ENCODE peak calls at places on chromosomes 5 and 9, in four cellular contexts. D is kidney epithelial cell, R is HCT116, J is progenitor cell of endocrine pancreas. I is an unnamed sample.
A peak's percentile ranks its signal among the peaks of the same experiment; 100 is the strongest.

GRCh38 chr5:64958757-64959391 is 190.1 kb downstream of the CWC27 start:
- DNase-seq in R (peak; percentile 7), J (no peak), D (no peak), I (no peak)

GRCh38 chr9:37650873-37651768 is at the start of gene FRMPD1:
- DNase-seq in J (no peak), D (no peak), R (no peak), I (peak; percentile 59)

GRCh38 chr5:180259260-180259611 is 32.6 kb downstream of the MAPK9 start:
- DNase-seq in R (no peak), D (no peak), J (no peak), I (no peak)

GRCh38 chr5:94670726-94671125 is 52.3 kb downstream of the SLF1 start:
- DNase-seq in D (no peak), J (no peak), R (no peak), I (no peak)

GRCh38 chr9:70408393-70409040 is 5.9 kb downstream of the KLF9 start:
- DNase-seq in J (no peak), D (no peak), R (no peak), I (no peak)

GRCh38 chr9:8486095-8486494 is 686.5 kb upstream of the DMAC1 start:
- DNase-seq in J (no peak), R (no peak), D (peak; percentile 5), I (no peak)

GRCh38 chr5:67963789-67964519 is 251.6 kb upstream of the PIK3R1 start:
- DNase-seq in J (no peak), D (no peak), R (no peak), I (no peak)

GRCh38 chr5:95759634-95760033 is 28.5 kb downstream of the RHOBTB3 start:
- DNase-seq in D (peak; percentile 54), J (no peak), R (no peak), I (no peak)

GRCh38 chr5:38208782-38209378 is 49.5 kb upstream of the EGFLAM start:
- DNase-seq in D (no peak), R (peak; percentile 47), J (no peak), I (peak; percentile 17)

GRCh38 chr5:960551-960950 is 48.1 kb upstream of the NKD2 start:
- DNase-seq in J (peak; percentile 7), D (no peak), R (no peak), I (no peak)

GRCh38 chr9:3490957-3491356 is 34.8 kb downstream of the RFX3 start:
- DNase-seq in J (no peak), R (no peak), D (no peak), I (no peak)

GRCh38 chr9:20844916-20845315 is 160.9 kb downstream of the FOCAD start:
- DNase-seq in J (no peak), R (no peak), D (no peak), I (no peak)

GRCh38 chr5:1639757-1640156 is 116.0 kb upstream of the LPCAT1 start:
- DNase-seq in D (no peak), J (no peak), R (no peak), I (no peak)

GRCh38 chr9:137988051-137988450 is 110.5 kb downstream of the CACNA1B start:
- DNase-seq in D (no peak), R (no peak), J (no peak), I (no peak)

GRCh38 chr5:116883875-116884274 is 309.3 kb upstream of the SEMA6A start:
- DNase-seq in D (no peak), R (no peak), J (no peak), I (no peak)

GRCh38 chr5:181185560-181185959 is 19.4 kb downstream of the TRIM7 start:
- DNase-seq in J (no peak), D (no peak), R (no peak), I (no peak)

GRCh38 chr9:6575324-6575758 is 70.2 kb downstream of the GLDC start:
- DNase-seq in D (no peak), R (no peak), J (no peak), I (no peak)

GRCh38 chr5:58399951-58400350 is 59.9 kb downstream of the PLK2 start:
- DNase-seq in D (no peak), R (no peak), J (no peak), I (no peak)

GRCh38 chr9:21710792-21711191 is 91.6 kb upstream of the MTAP start:
- DNase-seq in J (no peak), D (peak; percentile 61), R (no peak), I (no peak)

GRCh38 chr9:127785933-127786772 is at the start of gene CDK9:
- DNase-seq in R (peak; percentile 73), J (peak; percentile 88), D (no peak), I (peak; percentile 89)

GRCh38 chr9:34254141-34254913 is 74.7 kb downstream of the KIF24 start:
- DNase-seq in J (no peak), D (peak; percentile 51), R (peak; percentile 28), I (no peak)

GRCh38 chr9:100082786-100083185 is 16.0 kb downstream of the ERP44 start:
- DNase-seq in D (no peak), R (no peak), J (no peak), I (no peak)

GRCh38 chr5:68834486-68834885 is 259.3 kb upstream of the SLC30A5 start:
- DNase-seq in R (no peak), J (no peak), D (no peak), I (no peak)

GRCh38 chr9:78215706-78216105 is 20.2 kb upstream of the CEP78 start:
- DNase-seq in R (no peak), D (no peak), J (no peak), I (no peak)

GRCh38 chr9:137160716-137161557 is 8.9 kb downstream of the LRRC26 start:
- DNase-seq in D (no peak), J (no peak), R (no peak), I (no peak)

GRCh38 chr5:135154197-135154596 is 120.2 kb upstream of the PITX1 start:
- DNase-seq in R (no peak), D (no peak), J (no peak), I (no peak)

GRCh38 chr5:132327278-132327959 is 33.2 kb downstream of the SLC22A4 start:
- DNase-seq in R (no peak), D (no peak), J (no peak), I (no peak)

GRCh38 chr9:116475201-116475600 is 211.9 kb upstream of the TRIM32 start:
- DNase-seq in J (no peak), D (no peak), R (no peak), I (no peak)

GRCh38 chr5:133709074-133709676 is 96.8 kb upstream of the FSTL4 start:
- DNase-seq in D (no peak), R (no peak), J (no peak), I (no peak)

GRCh38 chr9:22954550-22954949 is 507.9 kb downstream of the DMRTA1 start:
- DNase-seq in D (no peak), J (no peak), R (no peak), I (no peak)

GRCh38 chr9:99565203-99565602 is 256.5 kb upstream of the NR4A3 start:
- DNase-seq in D (no peak), J (no peak), R (no peak), I (no peak)

GRCh38 chr5:106873558-106873957 is 797.2 kb downstream of the EFNA5 start:
- DNase-seq in J (no peak), R (no peak), D (peak; percentile 29), I (no peak)

DNA sequence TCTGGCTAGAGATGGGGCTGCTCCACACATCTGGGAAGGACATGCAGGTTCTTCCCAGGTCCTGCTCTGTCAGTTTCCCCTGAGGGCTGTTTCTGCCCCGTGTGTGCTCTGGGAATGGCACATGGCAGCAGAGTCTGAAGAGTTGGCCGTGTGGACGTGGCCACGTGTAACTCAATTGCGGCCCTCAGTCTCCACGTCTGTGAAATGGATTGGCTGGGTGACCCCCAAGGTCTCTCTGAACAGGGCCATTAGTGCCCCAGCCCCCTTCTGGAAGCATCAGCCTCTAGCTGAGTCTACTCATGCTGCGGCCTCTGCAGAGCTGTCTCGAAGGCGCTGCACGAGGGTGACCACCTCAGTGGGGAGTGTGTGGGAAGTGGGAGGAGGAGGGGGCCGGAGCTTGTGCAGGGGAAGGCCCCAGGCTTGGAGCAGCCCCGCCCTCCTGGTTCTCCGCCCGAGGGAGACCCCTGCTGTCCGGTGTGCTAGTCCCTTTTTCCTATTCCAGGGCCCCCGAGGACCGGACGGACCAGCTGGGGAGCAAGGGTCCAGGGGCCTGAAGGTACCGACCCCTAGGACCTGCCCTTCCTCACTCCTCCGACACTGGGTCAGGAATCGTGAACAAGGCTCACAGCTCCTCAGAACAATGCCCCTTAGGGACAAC is 58.9 kb upstream of the ORM1 start:
- DNase-seq in J (no peak), R (no peak), D (no peak), I (peak; percentile 60)
- TF ChIP-seq CTCF in J (peak; percentile 40), R (no peak), D (peak; percentile 43), I (peak; percentile 51)

DNA sequence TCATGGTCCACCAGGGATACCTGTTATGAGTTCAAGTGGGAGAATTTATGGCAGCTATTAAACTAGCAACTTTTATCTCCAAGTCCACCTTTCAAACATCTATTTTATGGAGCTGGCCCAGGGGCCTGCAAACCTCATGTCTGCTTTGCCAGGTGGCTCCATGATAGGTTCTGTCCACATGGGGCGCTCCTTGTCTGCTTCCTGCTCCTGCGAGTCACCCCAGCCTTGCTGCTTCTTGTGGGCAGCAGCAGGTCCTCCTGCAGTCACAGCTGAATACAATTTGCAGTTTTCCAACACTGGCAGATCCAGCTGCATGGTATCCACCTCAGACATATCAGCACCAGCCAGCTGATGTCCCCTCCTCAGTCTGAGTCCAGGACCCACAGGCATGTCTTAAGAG is 39.6 kb upstream of the FRRS1L start:
- DNase-seq in R (no peak), J (no peak), D (no peak), I (no peak)
- TF ChIP-seq CTCF in R (no peak), J (peak; percentile 15), D (no peak), I (no peak)

DNA sequence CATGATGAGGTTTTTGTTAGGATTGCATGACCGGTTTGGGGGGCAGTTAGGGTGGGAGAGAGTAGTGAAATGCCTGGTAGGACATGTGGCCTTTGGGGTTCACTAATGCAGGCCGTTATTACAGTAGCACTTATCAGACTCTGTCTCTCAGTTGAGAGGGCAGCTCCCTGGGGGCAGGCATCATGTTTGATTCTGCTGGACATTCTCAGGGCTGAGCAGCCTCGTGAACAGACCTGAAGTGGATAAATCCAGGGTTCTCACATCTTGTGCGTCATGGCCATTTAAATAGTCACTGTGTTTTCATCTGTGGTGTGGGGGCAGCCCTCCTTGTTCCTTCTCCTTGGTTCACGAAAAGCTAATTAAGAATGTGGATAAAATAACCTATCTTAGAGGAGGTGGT is 18.9 kb downstream of the KCNN2 start:
- DNase-seq in D (no peak), J (no peak), R (no peak), I (no peak)
- TF ChIP-seq CTCF in D (no peak), J (no peak), R (no peak), I (no peak)

GRCh38 chr5:157343842-157344790 is 78.2 kb downstream of the CYFIP2 start:
- DNase-seq in R (no peak), D (peak; percentile 31), J (no peak), I (no peak)

GRCh38 chr5:157345485-157345884 is 79.6 kb downstream of the CYFIP2 start:
- DNase-seq in J (no peak), R (no peak), D (no peak), I (no peak)

GRCh38 chr5:157345067-157345466 is 79.1 kb downstream of the CYFIP2 start:
- DNase-seq in R (no peak), D (no peak), J (no peak), I (no peak)

GRCh38 chr5:157339409-157339808 is 73.5 kb downstream of the CYFIP2 start:
- DNase-seq in R (no peak), D (no peak), J (no peak), I (no peak)

DNA sequence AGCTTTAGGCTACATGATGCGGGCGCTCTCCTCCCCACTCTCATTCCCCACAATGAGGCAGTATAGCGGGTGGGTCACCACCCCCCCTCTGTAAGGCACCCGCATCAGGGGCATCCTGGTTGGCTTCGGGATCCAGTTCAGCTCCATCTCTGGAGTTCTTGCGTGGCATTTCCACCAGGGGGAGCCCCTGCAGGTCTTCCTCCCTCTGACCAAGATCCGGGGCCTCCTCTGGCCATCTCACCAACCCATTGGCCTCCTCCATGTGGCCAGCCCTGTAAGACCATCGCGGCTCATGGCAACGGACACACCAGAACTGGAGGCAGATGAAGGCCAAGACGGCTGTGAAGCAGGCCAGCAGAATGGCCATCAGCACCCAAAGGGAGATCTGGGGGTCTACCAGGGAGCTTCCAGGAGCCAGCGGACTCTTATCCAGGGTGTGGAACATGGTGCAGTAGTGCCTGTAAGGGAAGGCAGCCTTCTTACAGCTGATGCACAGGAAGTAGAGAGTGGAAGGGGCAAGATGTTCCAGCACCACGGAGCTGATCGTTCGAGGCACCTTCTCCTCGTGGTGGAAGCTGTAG is 77.0 kb downstream of the CYFIP2 start:
- DNase-seq in R (peak; percentile 23), J (no peak), D (no peak), I (peak; percentile 32)
- TF ChIP-seq CTCF in R (peak; percentile 85), J (peak; percentile 55), D (peak; percentile 49), I (peak; percentile 60)